ENCODE peak calls at places on chromosomes 11 and 22, in six cellular contexts. G, R, A, O, I and U are unnamed samples.

GRCh38 chr22:24516301-24516737 is 21.2 kb downstream of the UPB1 start:
- DNase-seq in G (peak), R (peak), A (no peak), O (no peak), I (peak), U (peak)

GRCh38 chr11:122267602-122268001 is 151.6 kb upstream of the BLID start:
- DNase-seq in G (peak), R (no peak), A (no peak), O (no peak), I (no peak), U (peak)

GRCh38 chr11:84800755-84801346 is 826.3 kb downstream of the DLG2 start:
- DNase-seq in G (peak), R (no peak), A (peak), O (no peak), I (peak), U (peak)

GRCh38 chr22:47052236-47053012 is 290.0 kb downstream of the TBC1D22A start:
- DNase-seq in G (no peak), R (no peak), A (no peak), O (no peak), I (no peak), U (no peak)

GRCh38 chr11:62539238-62539925 is 7.2 kb downstream of the AHNAK start:
- DNase-seq in G (peak), R (no peak), A (no peak), O (peak), I (no peak), U (peak)

GRCh38 chr11:126963603-126964353 is 36.8 kb downstream of the KIRREL3 start:
- DNase-seq in G (peak), R (no peak), A (no peak), O (no peak), I (no peak), U (no peak)

GRCh38 chr11:46234261-46234660 is 43.2 kb upstream of the CREB3L1 start:
- DNase-seq in G (no peak), R (no peak), A (peak), O (peak), I (no peak), U (no peak)

GRCh38 chr11:94134651-94135512 is 6.2 kb downstream of the PANX1 start:
- DNase-seq in G (peak), R (no peak), A (no peak), O (no peak), I (peak), U (peak)

GRCh38 chr11:99351620-99352019 is 330.9 kb downstream of the CNTN5 start:
- DNase-seq in G (peak), R (no peak), A (no peak), O (no peak), I (no peak), U (no peak)

GRCh38 chr11:68021167-68021787 is 9.2 kb upstream of the NDUFS8 start:
- DNase-seq in G (no peak), R (peak), A (no peak), O (no peak), I (peak), U (no peak)

GRCh38 chr22:29369460-29369859 is 18.9 kb downstream of the AP1B1 start:
- DNase-seq in G (peak), R (peak), A (peak), O (peak), I (peak), U (peak)

GRCh38 chr22:25219948-25220442 is 556 bp downstream of the CRYBB2 start:
- DNase-seq in G (no peak), R (no peak), A (no peak), O (no peak), I (no peak), U (no peak)

GRCh38 chr11:90202342-90202741 is 20.5 kb downstream of the CHORDC1 start:
- DNase-seq in G (no peak), R (no peak), A (no peak), O (no peak), I (no peak), U (no peak)

GRCh38 chr11:61054513-61054912 is 47.8 kb upstream of the CD5 start:
- DNase-seq in G (no peak), R (no peak), A (no peak), O (no peak), I (no peak), U (no peak)

GRCh38 chr22:25396615-25397200 is 167.8 kb upstream of the GRK3 start:
- DNase-seq in G (no peak), R (no peak), A (no peak), O (no peak), I (no peak), U (no peak)

GRCh38 chr11:55791606-55792005 is 3.8 kb upstream of the OR5D14 start:
- DNase-seq in G (no peak), R (no peak), A (no peak), O (no peak), I (no peak), U (no peak)

GRCh38 chr11:33557201-33557600 is 143.4 kb downstream of the C11orf91 start:
- DNase-seq in G (peak), R (no peak), A (no peak), O (no peak), I (peak), U (no peak)

GRCh38 chr11:63866211-63866610 is 27.3 kb downstream of the MARK2 start:
- DNase-seq in G (peak), R (no peak), A (no peak), O (no peak), I (no peak), U (peak)

GRCh38 chr22:40826984-40827741 is 8.0 kb upstream of the SLC25A17 start:
- DNase-seq in G (no peak), R (no peak), A (no peak), O (no peak), I (peak), U (no peak)

GRCh38 chr11:104146421-104146820 is 17.5 kb downstream of the PDGFD start:
- DNase-seq in G (no peak), R (no peak), A (no peak), O (no peak), I (no peak), U (no peak)

GRCh38 chr22:22060200-22061084 is 77.9 kb upstream of the TOP3B start:
- DNase-seq in G (peak), R (peak), A (peak), O (peak), I (peak), U (peak)

GRCh38 chr11:65477271-65478029 is 21.4 kb upstream of the MALAT1 start:
- DNase-seq in G (peak), R (peak), A (peak), O (peak), I (peak), U (peak)

GRCh38 chr22:50572965-50573364 is 5.3 kb downstream of the CPT1B start:
- DNase-seq in G (no peak), R (no peak), A (no peak), O (no peak), I (no peak), U (no peak)

GRCh38 chr11:8025123-8025522 is 38.0 kb downstream of the EIF3F start:
- DNase-seq in G (peak), R (peak), A (no peak), O (peak), I (no peak), U (peak)

GRCh38 chr11:64038500-64038899 is 2.8 kb downstream of the FLRT1 start:
- DNase-seq in G (no peak), R (no peak), A (no peak), O (no peak), I (no peak), U (no peak)

GRCh38 chr11:133900176-133901105 is 55.1 kb upstream of the SPATA19 start:
- DNase-seq in G (no peak), R (no peak), A (no peak), O (peak), I (no peak), U (no peak)

GRCh38 chr22:47281126-47282106 is 519.0 kb downstream of the TBC1D22A start:
- DNase-seq in G (peak), R (no peak), A (no peak), O (no peak), I (no peak), U (no peak)

GRCh38 chr11:5043385-5043784 is 2.9 kb upstream of the OR52J3 start:
- DNase-seq in G (peak), R (no peak), A (no peak), O (no peak), I (peak), U (peak)

GRCh38 chr11:92892769-92893168 is 76.7 kb upstream of the MTNR1B start:
- DNase-seq in G (no peak), R (no peak), A (no peak), O (no peak), I (no peak), U (no peak)

GRCh38 chr22:32674925-32675825 is 126.3 kb upstream of the TIMP3 start:
- DNase-seq in G (no peak), R (no peak), A (no peak), O (no peak), I (no peak), U (peak)

GRCh38 chr11:66317322-66317765 is 500 bp upstream of the CD248 start:
- DNase-seq in G (peak), R (no peak), A (no peak), O (no peak), I (no peak), U (peak)

GRCh38 chr11:110479445-110480101 is 49.8 kb downstream of the FDX1 start:
- DNase-seq in G (peak), R (no peak), A (no peak), O (no peak), I (no peak), U (peak)

GRCh38 chr22:21632237-21632895 is at the start of gene CCDC116:
- DNase-seq in G (no peak), R (peak), A (no peak), O (peak), I (peak), U (no peak)

GRCh38 chr22:37207981-37208380 is 4.3 kb downstream of the SSTR3 start:
- DNase-seq in G (no peak), R (no peak), A (no peak), O (no peak), I (no peak), U (no peak)

GRCh38 chr22:37206118-37206840 is 6.0 kb downstream of the SSTR3 start:
- DNase-seq in G (no peak), R (no peak), A (no peak), O (no peak), I (no peak), U (no peak)

GRCh38 chr22:37208401-37209139 is 3.7 kb downstream of the SSTR3 start:
- DNase-seq in G (no peak), R (no peak), A (no peak), O (no peak), I (no peak), U (no peak)

GRCh38 chr22:37205046-37205445 is 7.2 kb downstream of the SSTR3 start:
- DNase-seq in G (no peak), R (no peak), A (no peak), O (no peak), I (no peak), U (no peak)

DNA sequence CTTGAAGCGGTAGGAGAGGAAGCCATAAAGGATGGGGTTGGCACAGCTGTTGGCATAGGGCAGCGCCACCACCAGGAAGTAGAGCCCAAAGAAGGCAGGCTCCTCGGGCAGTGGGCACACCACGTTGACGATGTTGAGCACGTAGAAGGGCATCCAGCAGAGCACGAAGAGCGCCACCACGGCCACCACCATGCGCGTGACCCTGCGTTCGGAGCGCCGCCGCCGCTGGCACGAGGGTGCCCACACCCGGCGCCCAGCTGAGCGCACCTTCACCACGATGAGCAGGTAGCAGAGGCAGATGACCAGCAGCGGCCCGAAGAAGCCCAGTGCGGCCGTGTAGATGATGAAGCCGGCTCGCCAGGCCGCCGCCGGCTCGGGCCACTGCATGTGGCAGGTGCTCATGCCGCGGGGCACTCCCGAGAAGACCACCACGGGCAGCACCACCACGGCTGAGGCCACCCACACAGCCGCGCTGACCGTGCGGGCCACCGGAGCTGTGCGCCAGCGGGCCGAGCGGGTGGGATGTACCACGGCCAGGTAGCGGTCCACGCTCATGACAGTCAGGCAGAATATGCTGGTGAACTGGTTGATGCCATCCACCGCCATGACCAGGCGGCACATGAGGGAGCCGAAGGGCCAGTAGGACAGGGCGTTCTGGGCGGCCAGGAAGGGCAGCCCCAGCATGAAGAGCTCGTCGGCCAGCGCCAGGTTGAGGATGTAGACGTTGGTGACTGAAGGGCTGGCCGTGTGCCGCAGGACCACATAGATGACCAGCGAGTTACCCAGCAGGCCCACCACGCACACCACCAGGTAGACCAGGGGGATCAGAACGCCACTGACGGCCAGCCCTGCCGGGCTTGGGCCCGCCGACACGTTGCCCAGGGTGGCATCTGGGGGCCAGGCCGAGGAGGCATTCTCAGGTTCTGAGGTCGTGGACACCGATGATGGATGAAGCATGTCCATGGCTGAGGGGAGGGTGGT is 5.1 kb downstream of the SSTR3 start:
- DNase-seq in G (no peak), R (no peak), A (no peak), O (no peak), I (no peak), U (no peak)
- H4K91ac ChIP-seq in G (no peak), R (no peak), A (peak), O (no peak), I (no peak), U (peak)

DNA sequence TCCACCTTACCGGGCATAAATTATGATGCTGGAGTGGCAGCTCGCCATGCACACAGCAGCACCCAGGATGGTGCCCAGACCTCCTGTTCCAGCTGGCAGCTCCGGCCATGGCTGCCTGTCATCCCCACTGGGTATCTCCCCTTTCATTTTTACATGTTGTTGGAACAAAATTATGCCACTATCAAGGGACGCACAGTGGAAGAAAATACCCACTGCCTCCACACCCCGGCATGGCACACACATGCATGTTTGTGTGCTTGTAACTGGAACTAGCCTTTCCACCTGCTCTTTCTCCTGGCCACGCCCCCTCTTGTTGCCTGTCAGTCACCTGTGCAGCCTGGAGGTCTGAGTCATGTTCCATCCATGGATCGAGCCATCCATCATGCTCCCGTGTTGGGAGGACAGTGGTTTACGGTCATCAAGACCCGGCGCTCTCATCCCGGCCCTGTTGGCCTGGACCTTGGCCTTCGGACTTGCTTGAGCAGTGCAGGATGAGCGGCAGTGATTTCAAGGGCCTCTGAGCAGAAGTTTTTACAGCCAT is 1069.6 kb downstream of the BRD1 start:
- DNase-seq in G (no peak), R (peak), A (no peak), O (no peak), I (no peak), U (no peak)
- H4K91ac ChIP-seq in G (no peak), R (no peak), A (no peak), O (no peak), I (no peak), U (no peak)

GRCh38 chr22:17781319-17782031 is 7.2 kb upstream of the BID start:
- DNase-seq in G (peak), R (no peak), A (no peak), O (no peak), I (peak), U (peak)
- H4K91ac ChIP-seq in G (peak), R (no peak), A (no peak), O (no peak), I (no peak), U (no peak)

DNA sequence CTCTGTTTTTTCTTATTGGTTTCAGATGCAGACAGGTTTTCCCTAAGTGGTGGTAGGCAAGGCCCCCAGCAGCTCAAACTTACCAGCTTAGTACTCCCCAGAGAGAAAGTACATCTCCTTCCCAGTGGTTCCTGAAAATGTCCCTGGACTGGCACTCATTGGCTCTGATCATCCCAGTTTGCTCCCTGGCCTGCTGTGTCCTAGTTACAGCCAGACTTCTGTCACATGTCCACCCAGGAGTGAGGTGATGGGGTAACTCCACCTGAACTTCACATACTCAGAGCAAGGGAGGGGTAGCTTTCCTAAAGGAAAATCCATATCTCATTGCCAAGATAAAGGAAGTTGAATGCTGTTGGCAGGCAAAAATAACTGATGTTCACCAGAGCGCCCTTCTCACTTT is 237.0 kb upstream of the MPPED2 start:
- DNase-seq in G (no peak), R (no peak), A (no peak), O (no peak), I (no peak), U (no peak)
- H4K91ac ChIP-seq in G (no peak), R (no peak), A (no peak), O (no peak), I (no peak), U (no peak)

GRCh38 chr22:27303718-27304117 is 497.8 kb downstream of the MN1 start:
- DNase-seq in G (no peak), R (no peak), A (no peak), O (no peak), I (no peak), U (no peak)

GRCh38 chr22:27298387-27299141 is 503.0 kb downstream of the MN1 start:
- DNase-seq in G (no peak), R (no peak), A (no peak), O (no peak), I (no peak), U (no peak)

GRCh38 chr22:27299181-27300085 is 502.1 kb downstream of the MN1 start:
- DNase-seq in G (no peak), R (no peak), A (no peak), O (no peak), I (no peak), U (no peak)

GRCh38 chr22:27302501-27302900 is 499.1 kb downstream of the MN1 start:
- DNase-seq in G (no peak), R (no peak), A (no peak), O (no peak), I (no peak), U (no peak)

GRCh38 chr22:27300661-27301285 is 500.8 kb downstream of the MN1 start:
- DNase-seq in G (no peak), R (no peak), A (no peak), O (no peak), I (no peak), U (no peak)
- H4K91ac ChIP-seq in G (no peak), R (no peak), A (no peak), O (no peak), I (no peak), U (peak)

GRCh38 chr22:44805663-44806062 is 53.3 kb downstream of the ARHGAP8 start:
- DNase-seq in G (no peak), R (no peak), A (no peak), O (no peak), I (no peak), U (no peak)
- H4K91ac ChIP-seq in G (no peak), R (no peak), A (no peak), O (no peak), I (no peak), U (no peak)

GRCh38 chr11:19869946-19870589 is 157.4 kb downstream of the NAV2 start:
- DNase-seq in G (no peak), R (no peak), A (no peak), O (no peak), I (no peak), U (no peak)

GRCh38 chr11:19868281-19868821 is 155.7 kb downstream of the NAV2 start:
- DNase-seq in G (peak), R (no peak), A (no peak), O (no peak), I (peak), U (no peak)

GRCh38 chr11:19868871-19869270 is 156.2 kb downstream of the NAV2 start:
- DNase-seq in G (peak), R (no peak), A (no peak), O (no peak), I (no peak), U (no peak)

GRCh38 chr11:19871531-19871930 is 158.9 kb downstream of the NAV2 start:
- DNase-seq in G (no peak), R (no peak), A (no peak), O (no peak), I (no peak), U (no peak)

DNA sequence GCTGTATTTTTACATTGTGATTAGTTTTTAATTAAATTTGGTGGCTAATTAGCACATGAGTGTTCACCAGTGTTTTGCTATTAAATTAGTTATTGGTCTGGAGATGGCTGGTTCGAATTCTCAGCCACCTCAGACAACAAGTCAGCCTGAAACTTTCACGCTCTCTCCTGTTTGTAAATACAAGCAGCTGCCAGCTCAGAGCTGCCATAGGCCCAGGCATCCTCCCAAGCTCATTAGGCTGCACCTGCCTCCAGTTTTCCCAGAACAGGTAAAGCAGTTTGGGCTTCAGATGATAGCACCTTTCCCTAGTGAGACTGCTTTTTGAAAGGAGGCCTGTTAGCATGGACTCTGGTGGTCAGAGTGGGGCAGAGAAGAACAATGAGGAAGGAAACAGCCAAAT is 156.8 kb downstream of the NAV2 start:
- DNase-seq in G (no peak), R (no peak), A (no peak), O (no peak), I (no peak), U (no peak)
- H4K91ac ChIP-seq in G (no peak), R (no peak), A (no peak), O (no peak), I (no peak), U (no peak)